ENCODE peak calls at places on chromosome 15, in six cellular contexts. N is stimulated activated naive CD8-positive, alpha-beta T cell treated with anti-CD3 and anti-CD28 coated beads, Interleukin-15, Interleukin-2, amounts not matched to agents 100 U/mL and 50 U/mL, for 24 hours; K is right lobe of liver; P is sigmoid colon; Q is nucleus accumbens; S is lung. H is an unnamed sample.

GRCh38 chr15:70192041-70192440 is 94.3 kb upstream of the TLE3 start:
- DNase-seq in N (no peak), Q (no peak), P (peak; percentile 11), S (no peak), K (no peak), H (no peak)

GRCh38 chr15:100096700-100097099 is 245.1 kb downstream of the ADAMTS17 start:
- DNase-seq in S (peak; percentile 11), K (no peak), N (no peak), Q (no peak), P (peak; percentile 39), H (no peak)

GRCh38 chr15:100341662-100342560 is at the start of gene ADAMTS17:
- DNase-seq in S (peak; percentile 95), Q (peak; percentile 86), N (peak; percentile 92), K (peak; percentile 97), P (peak; percentile 98), H (peak; percentile 92)

GRCh38 chr15:31344824-31345605 is 18.4 kb downstream of the KLF13 start:
- DNase-seq in N (peak; percentile 74), P (no peak), K (peak; percentile 90), Q (no peak), S (no peak), H (no peak)

GRCh38 chr15:77031376-77032050 is 36.6 kb downstream of the PSTPIP1 start:
- DNase-seq in P (peak; percentile 59), Q (no peak), K (no peak), S (no peak), N (peak; percentile 41), H (peak; percentile 89)

GRCh38 chr15:100170673-100171210 is 171.0 kb downstream of the ADAMTS17 start:
- DNase-seq in N (no peak), K (no peak), P (no peak), S (no peak), Q (no peak), H (no peak)

GRCh38 chr15:79957741-79958140 is 13.3 kb downstream of the BCL2A1 start:
- DNase-seq in S (no peak), P (no peak), N (no peak), Q (no peak), K (no peak), H (no peak)

GRCh38 chr15:92907880-92908279 is 7.8 kb downstream of the CHD2 start:
- DNase-seq in S (no peak), Q (no peak), K (no peak), P (peak; percentile 87), N (peak; percentile 44), H (no peak)

GRCh38 chr15:99472416-99473145 is 93.2 kb upstream of the MEF2A start:
- DNase-seq in N (no peak), K (no peak), S (no peak), Q (no peak), P (peak; percentile 55), H (no peak)

GRCh38 chr15:83692820-83693581 is 39.1 kb downstream of the ADAMTSL3 start:
- DNase-seq in K (no peak), Q (no peak), N (no peak), S (no peak), P (no peak), H (no peak)

GRCh38 chr15:39878401-39878775 is 41.7 kb downstream of the GPR176 start:
- DNase-seq in S (no peak), N (no peak), P (no peak), K (no peak), Q (no peak), H (no peak)

GRCh38 chr15:94135748-94136147 is 95.6 kb upstream of the MCTP2 start:
- DNase-seq in K (no peak), Q (no peak), P (no peak), N (no peak), S (no peak), H (peak; percentile 70)

GRCh38 chr15:80695099-80695910 is at the start of gene ABHD17C:
- DNase-seq in P (peak; percentile 72), N (peak; percentile 58), K (peak; percentile 82), S (peak; percentile 58), Q (peak; percentile 18), H (peak; percentile 63)

GRCh38 chr15:73882761-73883419 is 9.5 kb downstream of the TBC1D21 start:
- DNase-seq in K (peak; percentile 23), Q (no peak), P (no peak), S (no peak), N (no peak), H (no peak)

GRCh38 chr15:90660195-90660995 is 56.8 kb upstream of the BLM start:
- DNase-seq in Q (no peak), K (peak; percentile 56), S (peak; percentile 71), N (peak; percentile 78), P (peak; percentile 89), H (peak; percentile 65)

GRCh38 chr15:96331141-96331941 is 841 bp downstream of the NR2F2 start:
- DNase-seq in P (peak; percentile 76), S (no peak), K (peak; percentile 47), N (no peak), Q (no peak), H (no peak)

GRCh38 chr15:60912984-60913697 is 316.0 kb downstream of the RORA start:
- DNase-seq in Q (no peak), K (peak; percentile 78), P (no peak), S (peak; percentile 32), N (no peak), H (no peak)

GRCh38 chr15:49927462-49927861 is 191.6 kb downstream of the ATP8B4 start:
- DNase-seq in Q (no peak), K (no peak), N (no peak), P (no peak), S (no peak), H (no peak)

GRCh38 chr15:43225201-43225949 is 4.6 kb upstream of the EPB42 start:
- DNase-seq in S (no peak), K (no peak), P (no peak), Q (no peak), N (peak; percentile 46), H (peak; percentile 63)

GRCh38 chr15:94445529-94446160 is 214.3 kb downstream of the MCTP2 start:
- DNase-seq in S (no peak), N (no peak), K (no peak), Q (no peak), P (peak; percentile 72), H (no peak)

GRCh38 chr15:81327526-81327925 is 3.6 kb upstream of the STARD5 start:
- DNase-seq in S (no peak), Q (no peak), N (no peak), P (no peak), K (no peak), H (peak; percentile 11)

GRCh38 chr15:60673918-60674558 is 195.1 kb upstream of the ICE2 start:
- DNase-seq in S (peak; percentile 42), Q (no peak), K (no peak), N (peak; percentile 63), P (peak; percentile 76), H (peak; percentile 82)

GRCh38 chr15:48877630-48878595 is at the start of gene EID1:
- DNase-seq in K (peak; percentile 92), S (peak; percentile 92), P (peak; percentile 97), N (peak; percentile 93), Q (peak; percentile 89), H (peak; percentile 92)

GRCh38 chr15:91866971-91867372 is 13.5 kb downstream of the SLCO3A1 start:
- DNase-seq in K (no peak), P (no peak), S (peak; percentile 90), N (no peak), Q (peak; percentile 17), H (no peak)

GRCh38 chr15:90087454-90088154 is 14.7 kb downstream of the IDH2 start:
- DNase-seq in Q (no peak), K (peak; percentile 50), N (peak; percentile 43), S (no peak), P (no peak), H (peak; percentile 59)

GRCh38 chr15:77784361-77785292 is 151.9 kb upstream of the LINGO1 start:
- DNase-seq in K (no peak), P (no peak), N (peak; percentile 33), S (no peak), Q (no peak), H (peak; percentile 50)